ENCODE peak calls at places on chromosomes 6 and 20, in four cellular contexts. Y, U, X and N are unnamed samples.

GRCh38 chr6:52284131-52284459 is 447 bp downstream of the MCM3 start:
- DNase-seq in U (no peak), X (no peak), Y (no peak), N (no peak)

GRCh38 chr6:33427585-33428218 is 7.8 kb downstream of the SYNGAP1 start:
- DNase-seq in X (no peak), Y (no peak), U (no peak), N (no peak)

GRCh38 chr6:16704706-16705402 is 56.4 kb downstream of the ATXN1 start:
- DNase-seq in X (no peak), Y (no peak), U (no peak), N (no peak)

GRCh38 chr20:25247100-25247665 is 702 bp upstream of the PYGB start:
- DNase-seq in U (peak; percentile 65), X (peak; percentile 73), Y (peak; percentile 43), N (peak; percentile 63)

GRCh38 chr6:109671721-109672120 is 19.3 kb downstream of the AK9 start:
- DNase-seq in Y (no peak), X (no peak), U (peak; percentile 57), N (no peak)

GRCh38 chr20:23497458-23498026 is 6.6 kb downstream of the CST8 start:
- DNase-seq in U (no peak), Y (no peak), X (no peak), N (no peak)

GRCh38 chr6:110665600-110665999 is 149.7 kb downstream of the CDK19 start:
- DNase-seq in U (no peak), Y (no peak), X (no peak), N (no peak)

GRCh38 chr6:19838442-19839236 is 1.5 kb downstream of the ID4 start:
- DNase-seq in X (no peak), U (peak; percentile 21), Y (peak; percentile 83), N (no peak)

GRCh38 chr20:64114356-64114971 is 7.1 kb upstream of the NPBWR2 start:
- DNase-seq in U (no peak), Y (no peak), X (no peak), N (no peak)

GRCh38 chr6:1103945-1104623 is 207.8 kb upstream of the FOXQ1 start:
- DNase-seq in Y (no peak), U (no peak), X (no peak), N (no peak)

GRCh38 chr6:146550911-146551310 is 7.3 kb downstream of the RAB32 start:
- DNase-seq in U (peak; percentile 64), Y (no peak), X (no peak), N (no peak)

GRCh38 chr6:24537082-24537699 is 42.4 kb downstream of the ALDH5A1 start:
- DNase-seq in Y (peak; percentile 22), X (no peak), U (no peak), N (no peak)

GRCh38 chr20:34768105-34768504 is 57.3 kb downstream of the NCOA6 start:
- DNase-seq in U (peak; percentile 78), Y (no peak), X (no peak), N (no peak)

GRCh38 chr20:46127396-46128010 is 9.4 kb downstream of the CD40 start:
- DNase-seq in X (no peak), U (no peak), Y (no peak), N (no peak)

GRCh38 chr6:116402108-116402507 is 31.4 kb downstream of the DSE start:
- DNase-seq in X (no peak), U (no peak), Y (no peak), N (no peak)

GRCh38 chr6:11227698-11228097 is 4.8 kb downstream of the NEDD9 start:
- DNase-seq in Y (no peak), U (no peak), X (no peak), N (no peak)

GRCh38 chr6:30922447-30922852 is 8.4 kb downstream of the VARS2 start:
- DNase-seq in Y (no peak), U (no peak), X (no peak), N (no peak)

GRCh38 chr20:31484001-31484400 is 8.9 kb downstream of the REM1 start:
- DNase-seq in Y (no peak), X (no peak), U (no peak), N (no peak)

GRCh38 chr20:13325033-13325432 is 104.0 kb downstream of the ISM1 start:
- DNase-seq in Y (no peak), U (peak; percentile 38), X (no peak), N (no peak)

GRCh38 chr20:34017610-34018009 is 23.9 kb downstream of the RALY start:
- DNase-seq in X (no peak), Y (no peak), U (peak; percentile 83), N (no peak)

GRCh38 chr20:51736947-51737346 is 31.2 kb downstream of the ATP9A start:
- DNase-seq in U (no peak), Y (no peak), X (no peak), N (no peak)

GRCh38 chr6:30124391-30124790 is 11.5 kb upstream of the TRIM31 start:
- DNase-seq in Y (no peak), X (peak; percentile 61), U (no peak), N (no peak)

GRCh38 chr6:134550604-134551003 is 232.7 kb upstream of the SGK1 start:
- DNase-seq in U (peak; percentile 50), X (no peak), Y (no peak), N (no peak)

GRCh38 chr20:63734946-63735858 is 1.3 kb upstream of the LIME1 start:
- DNase-seq in X (no peak), Y (no peak), U (no peak), N (no peak)

GRCh38 chr6:53154794-53155193 is 6.2 kb upstream of the GCM1 start:
- DNase-seq in Y (no peak), X (no peak), U (peak; percentile 9), N (no peak)

GRCh38 chr6:15682965-15683822 is 20.4 kb upstream of the DTNBP1 start:
- DNase-seq in Y (no peak), U (no peak), X (no peak), N (no peak)

GRCh38 chr6:52301326-52301725 is 16.8 kb upstream of the MCM3 start:
- DNase-seq in U (no peak), X (no peak), Y (no peak), N (no peak)

GRCh38 chr20:4810446-4811019 is 88.8 kb downstream of the PRND start:
- DNase-seq in U (no peak), X (no peak), Y (no peak), N (no peak)

GRCh38 chr6:27478141-27478705 is 5.3 kb upstream of the ZNF184 start:
- DNase-seq in U (peak; percentile 24), X (no peak), Y (no peak), N (no peak)